ENCODE peak calls at places on chromosomes 4 and X, in seven cellular contexts. U is thoracic aorta, H is IMR-90, Q is upper lobe of right lung, L is hepatocyte, Y is OCI-LY7, O is cardiac muscle cell. D is an unnamed sample.

GRCh38 chrX:2608638-2609430 is 82.3 kb upstream of the CD99 start:
- DNase-seq in U (peak; percentile 15), H (peak; percentile 72), Q (peak; percentile 96), L (peak; percentile 94), Y (peak; percentile 85), O (peak; percentile 86), D (peak; percentile 79)

GRCh38 chrX:114181195-114181594 is 402.7 kb upstream of the HTR2C start:
- DNase-seq in U (no peak), H (no peak), Q (no peak), L (no peak), Y (no peak), O (no peak), D (no peak)

GRCh38 chrX:130330706-130331105 is 9.0 kb upstream of the SLC25A14 start:
- DNase-seq in U (no peak), H (peak; percentile 40), Q (peak; percentile 67), L (peak; percentile 60), Y (peak; percentile 69), O (peak; percentile 59), D (no peak)

GRCh38 chrX:27918799-27919198 is 62.5 kb downstream of the DCAF8L1 start:
- DNase-seq in U (no peak), H (peak; percentile 4), Q (no peak), L (peak; percentile 25), Y (no peak), O (peak; percentile 3), D (no peak)

GRCh38 chr4:80006935-80007744 is 65.9 kb downstream of the ANTXR2 start:
- DNase-seq in U (no peak), H (peak; percentile 73), Q (no peak), L (peak; percentile 13), Y (no peak), O (no peak), D (peak; percentile 9)

GRCh38 chrX:100424012-100424411 is 13.9 kb upstream of the PCDH19 start:
- DNase-seq in U (no peak), H (no peak), Q (no peak), L (no peak), Y (no peak), O (peak; percentile 54), D (no peak)

GRCh38 chr4:8314691-8315255 is 45.2 kb downstream of the HTRA3 start:
- DNase-seq in U (no peak), H (no peak), Q (peak; percentile 36), L (no peak), Y (no peak), O (no peak), D (no peak)

GRCh38 chr4:13261486-13262257 is 222.5 kb downstream of the RAB28 start:
- DNase-seq in U (no peak), H (no peak), Q (no peak), L (no peak), Y (no peak), O (no peak), D (no peak)

GRCh38 chr4:100651499-100652165 is 133.8 kb upstream of the EMCN start:
- DNase-seq in U (no peak), H (no peak), Q (no peak), L (no peak), Y (no peak), O (no peak), D (no peak)

GRCh38 chr4:4284827-4285618 is 4.9 kb downstream of the LYAR start:
- DNase-seq in U (no peak), H (no peak), Q (no peak), L (peak; percentile 24), Y (no peak), O (peak; percentile 9), D (no peak)

GRCh38 chr4:108169639-108170038 is 907 bp upstream of the LEF1 start:
- DNase-seq in U (no peak), H (no peak), Q (no peak), L (no peak), Y (no peak), O (no peak), D (no peak)

GRCh38 chr4:185682236-185682635 is 129.8 kb downstream of the SORBS2 start:
- DNase-seq in U (no peak), H (peak; percentile 12), Q (no peak), L (no peak), Y (no peak), O (no peak), D (no peak)

GRCh38 chr4:57249083-57249482 is 138.9 kb upstream of the IGFBP7 start:
- DNase-seq in U (no peak), H (peak; percentile 4), Q (no peak), L (no peak), Y (no peak), O (no peak), D (no peak)

GRCh38 chr4:182447938-182448280 is 204.7 kb downstream of the TENM3 start:
- DNase-seq in U (no peak), H (no peak), Q (no peak), L (peak; percentile 28), Y (no peak), O (peak; percentile 34), D (no peak)

GRCh38 chr4:168928875-168929274 is 81.2 kb downstream of the CBR4 start:
- DNase-seq in U (no peak), H (no peak), Q (no peak), L (no peak), Y (no peak), O (no peak), D (no peak)

GRCh38 chr4:168932138-168932537 is 77.9 kb downstream of the CBR4 start:
- DNase-seq in U (no peak), H (no peak), Q (no peak), L (no peak), Y (no peak), O (no peak), D (no peak)

GRCh38 chr4:168930413-168931196 is 79.5 kb downstream of the CBR4 start:
- DNase-seq in U (no peak), H (no peak), Q (no peak), L (no peak), Y (no peak), O (no peak), D (no peak)

GRCh38 chr4:168933423-168933822 is 76.6 kb downstream of the CBR4 start:
- DNase-seq in U (no peak), H (no peak), Q (no peak), L (no peak), Y (no peak), O (no peak), D (no peak)

DNA sequence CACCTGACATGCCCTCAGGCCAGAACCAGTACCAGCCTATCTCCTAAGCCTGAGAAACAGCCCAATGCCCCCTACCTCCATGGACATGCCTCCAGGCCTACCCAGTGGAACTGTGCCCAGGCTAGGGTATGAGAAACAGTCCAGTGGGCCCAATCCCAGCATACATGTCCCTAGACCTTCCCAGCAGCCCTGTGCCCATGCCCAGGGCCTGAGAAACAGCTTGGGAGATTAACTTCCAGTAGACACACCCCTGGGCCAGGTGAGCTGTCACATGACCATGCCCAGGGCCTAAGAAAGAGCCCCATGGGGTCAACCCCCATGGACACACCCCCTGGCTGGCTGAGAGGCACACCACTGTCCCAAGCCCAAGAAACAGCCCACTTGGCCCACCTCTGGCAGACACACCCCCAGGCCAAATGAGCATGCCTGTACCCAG is 78.8 kb downstream of the CBR4 start:
- DNase-seq in U (no peak), H (no peak), Q (no peak), L (no peak), Y (no peak), O (no peak), D (no peak)
- H3K9me3 ChIP-seq in U (peaks cover 31% of the 10 kb centered on the region), H (peaks cover 20% of the 10 kb centered on the region), Q (peaks cover 20% of the 10 kb centered on the region), L (no peaks in the 10 kb centered on the region), Y (peaks cover 13% of the 10 kb centered on the region), O (no peaks in the 10 kb centered on the region), D (peaks cover 3% of the 10 kb centered on the region)

DNA sequence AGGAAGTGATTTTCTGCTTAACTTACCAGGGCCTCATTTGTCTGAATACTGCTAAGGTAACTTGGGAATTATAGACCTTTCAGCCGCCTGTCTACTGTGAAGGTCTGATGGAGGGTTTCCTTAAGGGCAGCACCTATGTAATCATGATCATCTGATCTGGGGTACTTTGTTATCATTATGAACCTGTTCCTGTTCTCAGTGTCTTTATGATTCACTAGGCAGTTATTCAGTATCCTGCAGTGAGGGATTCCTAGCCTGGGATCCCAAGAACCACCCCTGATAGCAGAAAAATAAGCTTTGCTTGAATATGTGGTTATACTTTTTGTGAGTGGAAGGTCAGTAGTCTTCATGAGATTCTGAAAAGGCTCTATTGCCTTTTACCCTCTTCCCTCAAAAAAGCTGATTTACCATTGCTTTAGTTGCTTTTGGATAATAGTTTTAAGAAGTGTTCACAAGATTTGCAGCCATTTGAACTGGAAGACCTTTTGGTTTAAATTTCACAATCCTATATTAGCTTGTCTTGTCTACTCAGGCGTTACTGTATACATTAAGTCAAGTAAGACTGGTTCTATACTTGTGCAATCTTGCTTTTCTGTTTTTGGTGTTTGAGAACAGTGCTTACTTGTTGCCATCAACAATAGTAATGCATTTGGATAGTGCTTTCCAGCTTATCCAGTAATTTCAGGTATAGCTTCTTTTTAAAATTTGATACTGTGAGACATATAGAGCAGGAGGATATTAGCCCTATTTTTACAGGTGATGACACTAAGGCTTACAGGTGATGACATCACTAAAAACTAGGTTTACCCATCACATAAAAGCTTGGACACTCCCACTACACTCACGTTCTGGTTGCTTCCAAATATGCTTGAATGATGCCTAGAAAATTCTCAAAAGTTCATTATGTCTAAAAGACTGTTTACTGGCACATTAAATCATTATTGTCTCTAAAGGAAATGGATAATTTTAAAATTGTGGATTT is 60.0 kb downstream of the FHIP1A start:
- DNase-seq in U (no peak), H (no peak), Q (no peak), L (no peak), Y (no peak), O (no peak), D (no peak)
- H3K27ac ChIP-seq in U (no peak overlapping the region), H (no peak overlapping the region), Q (no peak overlapping the region), L (no peak overlapping the region), Y (no peak overlapping the region), O (no peak overlapping the region), D (no peak overlapping the region)

DNA sequence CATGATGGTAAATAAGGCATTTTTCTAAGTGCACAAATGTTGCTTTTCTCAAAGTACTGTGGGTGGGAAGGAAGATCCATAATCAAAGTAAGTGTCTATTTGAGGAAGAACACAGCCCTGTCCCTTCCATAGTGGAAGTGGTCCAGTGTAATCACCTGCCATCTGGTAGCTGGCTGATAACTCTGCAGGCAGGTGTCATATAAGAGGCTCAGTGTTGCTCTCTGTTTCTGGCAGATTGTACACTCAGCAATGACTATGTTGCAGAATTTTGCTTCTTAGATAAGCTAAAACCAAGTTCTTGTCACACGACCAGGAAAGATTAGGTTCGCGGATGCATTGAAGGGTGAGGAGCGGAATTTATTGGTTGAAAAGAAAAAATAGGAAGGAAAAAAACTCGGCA is 20.9 kb downstream of the SAGE1 start:
- DNase-seq in U (no peak), H (no peak), Q (no peak), L (no peak), Y (no peak), O (no peak), D (no peak)
- H3K9me3 ChIP-seq in U (no peaks in the 10 kb centered on the region), H (no peaks in the 10 kb centered on the region), Q (no peaks in the 10 kb centered on the region), L (no peaks in the 10 kb centered on the region), Y (no peaks in the 10 kb centered on the region), O (no peaks in the 10 kb centered on the region), D (no peaks in the 10 kb centered on the region)

DNA sequence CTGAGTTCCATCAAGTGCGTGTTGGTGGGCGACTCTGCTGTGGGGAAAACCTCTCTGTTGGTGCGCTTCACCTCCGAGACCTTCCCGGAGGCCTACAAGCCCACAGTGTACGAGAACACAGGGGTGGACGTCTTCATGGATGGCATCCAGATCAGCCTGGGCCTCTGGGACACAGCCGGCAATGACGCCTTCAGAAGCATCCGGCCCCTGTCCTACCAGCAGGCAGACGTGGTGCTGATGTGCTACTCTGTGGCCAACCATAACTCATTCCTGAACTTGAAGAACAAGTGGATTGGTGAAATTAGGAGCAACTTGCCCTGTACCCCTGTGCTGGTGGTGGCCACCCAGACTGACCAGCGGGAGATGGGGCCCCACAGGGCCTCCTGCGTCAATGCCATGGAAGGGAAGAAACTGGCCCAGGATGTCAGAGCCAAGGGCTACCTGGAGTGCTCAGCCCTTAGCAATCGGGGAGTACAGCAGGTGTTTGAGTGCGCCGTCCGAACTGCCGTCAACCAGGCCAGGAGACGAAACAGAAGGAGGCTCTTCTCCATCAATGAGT is 46.6 kb downstream of the RHOH start:
- DNase-seq in U (no peak), H (no peak), Q (no peak), L (no peak), Y (no peak), O (no peak), D (no peak)
- H3K27ac ChIP-seq in U (no peak overlapping the region), H (no peak overlapping the region), Q (no peak overlapping the region), L (no peak overlapping the region), Y (no peak overlapping the region), O (no peak overlapping the region), D (peak overlapping the region; percentile 78)